ENCODE peak calls at places on chromosomes 4 and X, in four cellular contexts. Q, Y, X and Z are unnamed samples.

GRCh38 chr4:2935762-2936743 is 27.2 kb downstream of the NOP14 start:
- DNase-seq in Q (no peak), Y (no peak), X (peak), Z (no peak)

GRCh38 chrX:70254909-70255308 is 5.1 kb downstream of the P2RY4 start:
- DNase-seq in Q (no peak), Y (no peak), X (no peak), Z (no peak)

GRCh38 chr4:96025031-96025430 is 185.1 kb downstream of the PDHA2 start:
- DNase-seq in Q (no peak), Y (no peak), X (no peak), Z (no peak)

GRCh38 chr4:20544645-20545044 is 155.6 kb upstream of the PACRGL start:
- DNase-seq in Q (no peak), Y (peak), X (no peak), Z (no peak)

GRCh38 chr4:15956179-15956850 is 6.7 kb downstream of the FGFBP2 start:
- DNase-seq in Q (peak), Y (peak), X (no peak), Z (peak)

GRCh38 chrX:3119376-3119775 is 78.1 kb downstream of the ARSF start:
- DNase-seq in Q (no peak), Y (no peak), X (no peak), Z (no peak)

GRCh38 chr4:113397114-113397701 is 347.8 kb downstream of the ANK2 start:
- DNase-seq in Q (no peak), Y (no peak), X (no peak), Z (no peak)

GRCh38 chr4:61851126-61851525 is 651.0 kb downstream of the ADGRL3 start:
- DNase-seq in Q (no peak), Y (no peak), X (no peak), Z (no peak)

GRCh38 chrX:96361844-96362243 is 322.8 kb upstream of the DIAPH2 start:
- DNase-seq in Q (no peak), Y (no peak), X (no peak), Z (no peak)

GRCh38 chrX:139877710-139878414 is 55.0 kb downstream of the ATP11C start:
- DNase-seq in Q (peak), Y (no peak), X (no peak), Z (no peak)